ENCODE peak calls at places on chromosomes 4 and X, in four cellular contexts. I is ecto neural progenitor cell, T is neuronal stem cell, Y is NCI-H460. B is an unnamed sample.

GRCh38 chr4:26307027-26307426 is 13.8 kb upstream of the RBPJ start:
- DNase-seq in T (no peak), Y (no peak), I (no peak), B (no peak)

GRCh38 chr4:84470204-84470785 is 28.8 kb downstream of the NKX6-1 start:
- DNase-seq in I (no peak), T (no peak), Y (no peak), B (no peak)

GRCh38 chr4:159926871-159927270 is 824.0 kb downstream of the RAPGEF2 start:
- DNase-seq in I (no peak), Y (no peak), T (no peak), B (no peak)

GRCh38 chr4:163672751-163673150 is 178.3 kb downstream of the TMA16 start:
- DNase-seq in I (no peak), Y (no peak), T (no peak), B (no peak)

GRCh38 chr4:87811977-87812376 is 12.6 kb downstream of the IBSP start:
- DNase-seq in I (no peak), Y (no peak), T (no peak), B (no peak)

GRCh38 chrX:107750263-107750662 is 25.3 kb downstream of the TSC22D3 start:
- DNase-seq in Y (no peak), I (no peak), T (no peak), B (no peak)

GRCh38 chrX:40267334-40268118 is 169.8 kb upstream of the BCOR start:
- DNase-seq in T (no peak), Y (no peak), I (no peak), B (no peak)

GRCh38 chr4:36348403-36348938 is 67.1 kb downstream of the DTHD1 start:
- DNase-seq in T (no peak), I (no peak), Y (no peak), B (peak; percentile 46)

GRCh38 chrX:29665532-29665931 is 549.8 kb upstream of the MAGEB2 start:
- DNase-seq in I (no peak), T (no peak), Y (no peak), B (no peak)

GRCh38 chr4:101555341-101555880 is 208.1 kb upstream of the PPP3CA start:
- DNase-seq in T (no peak), Y (no peak), I (no peak), B (no peak)

GRCh38 chr4:183588691-183589090 is 70.3 kb downstream of the RWDD4 start:
- DNase-seq in I (no peak), T (no peak), Y (no peak), B (no peak)

GRCh38 chrX:19794690-19795089 is 92.7 kb downstream of the SH3KBP1 start:
- DNase-seq in I (no peak), T (no peak), Y (no peak), B (no peak)

GRCh38 chr4:5816851-5817375 is 76.0 kb downstream of the CRMP1 start:
- DNase-seq in T (no peak), I (no peak), Y (no peak), B (no peak)

GRCh38 chr4:128286474-128287158 is 997 bp downstream of the PGRMC2 start:
- DNase-seq in I (no peak), T (peak; percentile 15), Y (no peak), B (no peak)